ENCODE peak calls at places on chromosomes 13 and 19, in seven cellular contexts. N, J, Z, E, P, T and D are unnamed samples.
A peak's percentile ranks its signal among the peaks of the same experiment; 100 is the strongest.

GRCh38 chr13:44806841-44807240 is 182.4 kb downstream of the NUFIP1 start:
- DNase-seq in N (no peak), J (no peak), Z (no peak), E (no peak), P (no peak), T (no peak), D (no peak)

GRCh38 chr13:104105418-104106355 is 1039.5 kb upstream of the SLC10A2 start:
- DNase-seq in N (no peak), J (no peak), Z (no peak), E (no peak), P (no peak), T (no peak), D (no peak)

GRCh38 chr13:30762643-30763042 is 27.3 kb downstream of the ALOX5AP start:
- DNase-seq in N (peak; percentile 54), J (peak; percentile 39), Z (no peak), E (no peak), P (no peak), T (no peak), D (no peak)

GRCh38 chr19:42111811-42112210 is 20.4 kb downstream of the POU2F2 start:
- DNase-seq in N (no peak), J (no peak), Z (no peak), E (no peak), P (no peak), T (no peak), D (no peak)

GRCh38 chr19:45455707-45456499 is 11.9 kb upstream of the FOSB start:
- DNase-seq in N (peak; percentile 99), J (peak; percentile 99), Z (peak; percentile 98), E (peak; percentile 73), P (peak; percentile 97), T (peak; percentile 99), D (peak; percentile 74)

GRCh38 chr13:20465218-20465879 is 60.3 kb downstream of the CRYL1 start:
- DNase-seq in N (peak; percentile 25), J (peak; percentile 27), Z (peak; percentile 48), E (no peak), P (no peak), T (no peak), D (no peak)

GRCh38 chr13:51479199-51479523 is 26.3 kb upstream of the INTS6 start:
- DNase-seq in N (peak; percentile 25), J (peak; percentile 53), Z (no peak), E (no peak), P (no peak), T (no peak), D (no peak)

GRCh38 chr19:45705115-45705514 is 12.6 kb downstream of the QPCTL start:
- DNase-seq in N (no peak), J (no peak), Z (no peak), E (no peak), P (no peak), T (no peak), D (no peak)

GRCh38 chr13:43874512-43875092 is 4.9 kb downstream of the CCDC122 start:
- DNase-seq in N (peak; percentile 58), J (peak; percentile 60), Z (no peak), E (no peak), P (no peak), T (no peak), D (no peak)

GRCh38 chr19:30093966-30094770 is 152.1 kb downstream of the URI1 start:
- DNase-seq in N (no peak), J (no peak), Z (no peak), E (no peak), P (no peak), T (no peak), D (no peak)

GRCh38 chr19:18780631-18781030 is 10.5 kb downstream of the COMP start:
- DNase-seq in N (no peak), J (no peak), Z (no peak), E (no peak), P (no peak), T (no peak), D (peak; percentile 47)

GRCh38 chr13:44637581-44637980 is 61.5 kb upstream of the TSC22D1 start:
- DNase-seq in N (peak; percentile 54), J (no peak), Z (no peak), E (no peak), P (no peak), T (no peak), D (no peak)

GRCh38 chr19:36100476-36100875 is 10.5 kb upstream of the OVOL3 start:
- DNase-seq in N (no peak), J (no peak), Z (no peak), E (no peak), P (peak; percentile 83), T (no peak), D (no peak)

GRCh38 chr19:6039541-6040225 is 61.7 kb upstream of the RANBP3 start:
- DNase-seq in N (no peak), J (no peak), Z (no peak), E (no peak), P (no peak), T (no peak), D (no peak)

GRCh38 chr13:80274643-80275042 is 66.3 kb downstream of the SPRY2 start:
- DNase-seq in N (no peak), J (no peak), Z (peak; percentile 45), E (no peak), P (no peak), T (no peak), D (no peak)

GRCh38 chr19:53388168-53388567 is 6.8 kb upstream of the ZNF765 start:
- DNase-seq in N (no peak), J (peak; percentile 5), Z (no peak), E (no peak), P (no peak), T (peak; percentile 11), D (no peak)

GRCh38 chr19:38057954-38058690 is 151.1 kb downstream of the SIPA1L3 start:
- DNase-seq in N (no peak), J (no peak), Z (peak; percentile 93), E (no peak), P (no peak), T (no peak), D (no peak)

GRCh38 chr13:23778007-23778687 is 111.1 kb downstream of the MIPEP start:
- DNase-seq in N (no peak), J (no peak), Z (no peak), E (no peak), P (no peak), T (no peak), D (no peak)

GRCh38 chr13:75255653-75256052 is 226.3 kb downstream of the TBC1D4 start:
- DNase-seq in N (peak; percentile 11), J (no peak), Z (no peak), E (no peak), P (no peak), T (no peak), D (no peak)

GRCh38 chr13:100365678-100366077 is 222.9 kb downstream of the GGACT start:
- DNase-seq in N (no peak), J (no peak), Z (no peak), E (no peak), P (no peak), T (peak; percentile 20), D (no peak)

GRCh38 chr13:100362371-100362770 is 226.2 kb downstream of the GGACT start:
- DNase-seq in N (no peak), J (no peak), Z (no peak), E (no peak), P (no peak), T (no peak), D (no peak)

GRCh38 chr13:100361504-100361903 is 227.1 kb downstream of the GGACT start:
- DNase-seq in N (peak; percentile 86), J (no peak), Z (no peak), E (no peak), P (no peak), T (peak; percentile 57), D (no peak)

GRCh38 chr13:100363351-100363750 is 225.2 kb downstream of the GGACT start:
- DNase-seq in N (peak; percentile 61), J (peak; percentile 46), Z (peak; percentile 58), E (no peak), P (no peak), T (peak; percentile 65), D (no peak)

GRCh38 chr13:100363874-100364273 is 224.7 kb downstream of the GGACT start:
- DNase-seq in N (peak; percentile 9), J (peak; percentile 3), Z (peak; percentile 93), E (no peak), P (no peak), T (peak; percentile 24), D (no peak)
- TF ChIP-seq CTCF in N (no peak), J (no peak), Z (no peak), E (no peak), P (no peak), T (no peak), D (no peak)

DNA sequence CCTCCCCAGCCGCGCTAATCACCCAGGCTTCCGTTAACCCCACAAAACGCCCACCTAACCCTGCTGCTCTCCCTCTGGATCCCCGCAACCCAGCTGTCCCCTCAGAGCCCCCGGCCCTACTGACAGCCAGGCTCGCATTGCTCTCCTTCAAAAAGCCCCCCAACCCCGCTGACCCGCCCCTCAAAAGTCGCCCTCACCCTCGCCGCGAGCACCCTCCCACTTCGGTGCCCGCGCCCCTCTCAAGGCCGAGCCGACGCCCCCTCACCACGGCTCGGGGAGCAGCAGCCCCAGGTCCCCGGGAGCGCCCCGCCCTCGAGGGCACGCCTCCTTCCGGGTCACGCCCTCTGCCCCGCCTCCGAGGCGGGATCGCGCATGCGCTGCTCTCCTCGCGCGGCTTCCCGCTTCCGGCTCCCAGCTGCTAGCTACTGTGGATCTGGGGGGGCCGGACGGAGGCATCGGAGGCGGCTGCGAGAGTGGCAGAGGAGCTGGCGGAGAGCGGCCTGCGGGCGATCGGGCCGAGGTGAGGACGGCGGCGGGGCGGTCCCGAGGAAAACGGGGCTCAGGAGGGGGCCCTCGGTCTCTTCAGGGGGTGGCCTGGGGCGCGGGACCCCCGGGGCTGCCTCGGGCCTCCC is 46.1 kb downstream of the ARHGEF18 start:
- DNase-seq in N (peak; percentile 92), J (peak; percentile 90), Z (peak; percentile 77), E (peak; percentile 94), P (peak; percentile 89), T (peak; percentile 74), D (peak; percentile 97)
- TF ChIP-seq CTCF in N (no peak), J (no peak), Z (no peak), E (no peak), P (no peak), T (no peak), D (no peak)

DNA sequence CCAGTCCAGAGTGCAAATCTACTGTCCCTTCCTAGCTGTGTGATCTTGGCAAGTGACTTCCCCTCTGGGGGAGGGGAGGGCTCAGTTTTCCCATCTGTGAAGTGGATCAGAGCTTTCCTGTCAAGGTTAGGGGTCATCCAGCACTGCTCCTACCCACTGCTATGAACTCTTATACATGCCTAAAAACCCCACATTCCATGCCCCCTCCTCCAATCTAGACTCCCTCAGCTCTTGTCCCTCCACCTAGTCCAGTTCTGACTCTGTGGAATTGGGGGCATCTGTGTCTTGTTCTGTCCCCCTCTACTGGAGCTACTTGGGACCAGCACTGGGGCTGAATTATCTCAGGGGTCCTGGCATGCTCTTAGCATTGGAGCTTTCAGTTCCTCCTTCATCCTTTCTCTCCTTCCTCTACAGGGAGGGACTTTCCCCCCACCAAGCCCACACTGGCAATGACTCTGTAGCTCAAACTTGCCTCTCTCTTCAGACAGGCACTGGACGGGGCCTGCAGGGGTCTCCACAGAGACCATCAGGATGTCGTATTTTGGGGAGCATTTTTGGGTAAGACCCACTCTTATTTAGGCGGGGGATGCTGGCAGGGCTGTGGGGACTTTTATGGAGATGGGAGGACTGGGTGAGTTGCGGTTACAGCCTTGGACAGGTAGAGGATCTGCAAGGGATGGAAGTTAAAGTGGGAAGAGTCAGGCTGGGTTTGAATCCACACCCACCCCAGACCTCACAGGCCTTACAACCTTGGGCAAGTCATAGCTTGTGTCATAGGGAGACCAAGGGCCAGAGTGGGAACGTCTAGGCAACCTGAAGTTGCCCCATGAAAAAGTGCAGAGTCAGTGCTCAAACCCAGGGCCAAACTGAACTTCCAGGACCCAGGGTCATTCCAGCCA is 3.6 kb downstream of the FCHO1 start:
- DNase-seq in N (no peak), J (no peak), Z (no peak), E (no peak), P (no peak), T (no peak), D (peak; percentile 77)
- TF ChIP-seq CTCF in N (no peak), J (no peak), Z (no peak), E (no peak), P (no peak), T (no peak), D (peak; percentile 29)

GRCh38 chr13:97257800-97258799 is 36.0 kb downstream of the MBNL2 start:
- DNase-seq in N (peak; percentile 96), J (peak; percentile 98), Z (peak; percentile 100), E (no peak), P (peak; percentile 80), T (peak; percentile 97), D (peak; percentile 69)
- TF ChIP-seq CTCF in N (peak; percentile 39), J (peak; percentile 37), Z (peak; percentile 56), E (no peak), P (no peak), T (peak; percentile 55), D (no peak)